ENCODE peak calls at places on chromosomes 2 and 18, in four cellular contexts. One of them, this sample, is unnamed.

GRCh38 chr18:68847219-68847860 is 49.5 kb downstream of the CCDC102B start:
- DNase-seq in hepatocyte: peak; percentile 16
- DNase-seq in brain microvascular endothelial cell: no peak
- DNase-seq in transverse colon: no peak
- DNase-seq in this sample: no peak

GRCh38 chr18:46719388-46719787 is 37.5 kb downstream of the ST8SIA5 start:
- DNase-seq in hepatocyte: no peak
- DNase-seq in brain microvascular endothelial cell: no peak
- DNase-seq in transverse colon: no peak
- DNase-seq in this sample: no peak

GRCh38 chr2:64175419-64176197 is 31.4 kb upstream of the PELI1 start:
- DNase-seq in hepatocyte: no peak
- DNase-seq in brain microvascular endothelial cell: no peak
- DNase-seq in transverse colon: no peak
- DNase-seq in this sample: no peak

GRCh38 chr18:3998698-3999333 is 456.3 kb downstream of the DLGAP1 start:
- DNase-seq in hepatocyte: peak; percentile 60
- DNase-seq in brain microvascular endothelial cell: peak; percentile 34
- DNase-seq in transverse colon: peak; percentile 13
- DNase-seq in this sample: no peak

GRCh38 chr2:158047156-158047611 is 54.5 kb upstream of the UPP2 start:
- DNase-seq in hepatocyte: no peak
- DNase-seq in brain microvascular endothelial cell: no peak
- DNase-seq in transverse colon: no peak
- DNase-seq in this sample: no peak

GRCh38 chr18:75203456-75204261 is 5.3 kb downstream of the PTGR3 start:
- DNase-seq in hepatocyte: peak; percentile 46
- DNase-seq in brain microvascular endothelial cell: no peak
- DNase-seq in transverse colon: no peak
- DNase-seq in this sample: no peak

GRCh38 chr2:226915846-226916360 is 80.0 kb downstream of the RHBDD1 start:
- DNase-seq in hepatocyte: no peak
- DNase-seq in brain microvascular endothelial cell: peak; percentile 16
- DNase-seq in transverse colon: no peak
- DNase-seq in this sample: no peak

GRCh38 chr2:27911458-27912210 is 21.1 kb downstream of the BABAM2 start:
- DNase-seq in hepatocyte: no peak
- DNase-seq in brain microvascular endothelial cell: no peak
- DNase-seq in transverse colon: no peak
- DNase-seq in this sample: no peak

GRCh38 chr2:227183657-227184367 is 19.4 kb downstream of the COL4A3 start:
- DNase-seq in hepatocyte: peak; percentile 23
- DNase-seq in brain microvascular endothelial cell: no peak
- DNase-seq in transverse colon: no peak
- DNase-seq in this sample: no peak

GRCh38 chr2:63721082-63721424 is 120.6 kb upstream of the UGP2 start:
- DNase-seq in hepatocyte: no peak
- DNase-seq in brain microvascular endothelial cell: no peak
- DNase-seq in transverse colon: no peak
- DNase-seq in this sample: no peak

GRCh38 chr2:193581807-193582206 is 1387.1 kb upstream of the TMEFF2 start:
- DNase-seq in hepatocyte: no peak
- DNase-seq in brain microvascular endothelial cell: no peak
- DNase-seq in transverse colon: no peak
- DNase-seq in this sample: no peak

GRCh38 chr2:206482123-206482522 is 38.8 kb downstream of the ADAM23 start:
- DNase-seq in hepatocyte: no peak
- DNase-seq in brain microvascular endothelial cell: no peak
- DNase-seq in transverse colon: no peak
- DNase-seq in this sample: no peak

GRCh38 chr2:1716441-1716840 is 27.9 kb downstream of the PXDN start:
- DNase-seq in hepatocyte: no peak
- DNase-seq in brain microvascular endothelial cell: no peak
- DNase-seq in transverse colon: no peak
- DNase-seq in this sample: no peak

GRCh38 chr2:179770029-179770428 is 91.4 kb downstream of the ZNF385B start:
- DNase-seq in hepatocyte: no peak
- DNase-seq in brain microvascular endothelial cell: no peak
- DNase-seq in transverse colon: no peak
- DNase-seq in this sample: no peak

GRCh38 chr2:83874712-83875430 is 584.2 kb downstream of the SUCLG1 start:
- DNase-seq in hepatocyte: no peak
- DNase-seq in brain microvascular endothelial cell: no peak
- DNase-seq in transverse colon: no peak
- DNase-seq in this sample: no peak

GRCh38 chr2:167708998-167709397 is 538.4 kb downstream of the STK39 start:
- DNase-seq in hepatocyte: no peak
- DNase-seq in brain microvascular endothelial cell: no peak
- DNase-seq in transverse colon: no peak
- DNase-seq in this sample: no peak

GRCh38 chr2:207257291-207258190 is 91.8 kb upstream of the KLF7 start:
- DNase-seq in hepatocyte: no peak
- DNase-seq in brain microvascular endothelial cell: no peak
- DNase-seq in transverse colon: no peak
- DNase-seq in this sample: no peak

GRCh38 chr18:58135170-58135569 is 91.1 kb downstream of the NEDD4L start:
- DNase-seq in hepatocyte: no peak
- DNase-seq in brain microvascular endothelial cell: peak; percentile 54
- DNase-seq in transverse colon: peak; percentile 4
- DNase-seq in this sample: peak; percentile 74

GRCh38 chr2:115560671-115561070 is 1118.2 kb downstream of the DPP10 start:
- DNase-seq in hepatocyte: no peak
- DNase-seq in brain microvascular endothelial cell: no peak
- DNase-seq in transverse colon: no peak
- DNase-seq in this sample: no peak

GRCh38 chr2:12990523-12990922 is 273.8 kb downstream of the TRIB2 start:
- DNase-seq in hepatocyte: no peak
- DNase-seq in brain microvascular endothelial cell: no peak
- DNase-seq in transverse colon: no peak
- DNase-seq in this sample: no peak

GRCh38 chr18:41121116-41121826 is 833.8 kb upstream of the PIK3C3 start:
- DNase-seq in hepatocyte: no peak
- DNase-seq in brain microvascular endothelial cell: peak; percentile 31
- DNase-seq in transverse colon: no peak
- DNase-seq in this sample: peak; percentile 44

GRCh38 chr2:112056626-112056987 is 1.5 kb downstream of the TMEM87B start:
- DNase-seq in hepatocyte: no peak
- DNase-seq in brain microvascular endothelial cell: no peak
- DNase-seq in transverse colon: no peak
- DNase-seq in this sample: no peak

GRCh38 chr2:112053917-112054846 is 887 bp upstream of the TMEM87B start:
- DNase-seq in hepatocyte: peak; percentile 98
- DNase-seq in brain microvascular endothelial cell: peak; percentile 91
- DNase-seq in transverse colon: peak; percentile 99
- DNase-seq in this sample: peak; percentile 63

GRCh38 chr2:112059671-112060070 is 4.6 kb downstream of the TMEM87B start:
- DNase-seq in hepatocyte: no peak
- DNase-seq in brain microvascular endothelial cell: no peak
- DNase-seq in transverse colon: no peak
- DNase-seq in this sample: no peak

GRCh38 chr2:112055110-112055832 is at the start of gene TMEM87B:
- DNase-seq in hepatocyte: peak; percentile 99
- DNase-seq in brain microvascular endothelial cell: peak; percentile 96
- DNase-seq in transverse colon: peak; percentile 99
- DNase-seq in this sample: peak; percentile 80

GRCh38 chr2:112055833-112056625 is 960 bp downstream of the TMEM87B start:
- DNase-seq in hepatocyte: peak; percentile 84
- DNase-seq in brain microvascular endothelial cell: peak; percentile 87
- DNase-seq in transverse colon: peak; percentile 66
- DNase-seq in this sample: peak; percentile 80
- TF ChIP-seq CTCF in hepatocyte: no peak
- TF ChIP-seq CTCF in brain microvascular endothelial cell: no peak
- TF ChIP-seq CTCF in transverse colon: no peak
- TF ChIP-seq CTCF in this sample: no peak

GRCh38 chr2:33292063-33292462 is 184.4 kb upstream of the RASGRP3 start:
- DNase-seq in hepatocyte: no peak
- DNase-seq in brain microvascular endothelial cell: no peak
- DNase-seq in transverse colon: no peak
- DNase-seq in this sample: no peak

GRCh38 chr2:33287611-33288010 is 188.8 kb upstream of the RASGRP3 start:
- DNase-seq in hepatocyte: no peak
- DNase-seq in brain microvascular endothelial cell: no peak
- DNase-seq in transverse colon: no peak
- DNase-seq in this sample: no peak

GRCh38 chr2:33289961-33290360 is 186.5 kb upstream of the RASGRP3 start:
- DNase-seq in hepatocyte: no peak
- DNase-seq in brain microvascular endothelial cell: no peak
- DNase-seq in transverse colon: no peak
- DNase-seq in this sample: no peak

GRCh38 chr2:33292981-33293586 is 183.4 kb upstream of the RASGRP3 start:
- DNase-seq in hepatocyte: no peak
- DNase-seq in brain microvascular endothelial cell: no peak
- DNase-seq in transverse colon: no peak
- DNase-seq in this sample: no peak

DNA sequence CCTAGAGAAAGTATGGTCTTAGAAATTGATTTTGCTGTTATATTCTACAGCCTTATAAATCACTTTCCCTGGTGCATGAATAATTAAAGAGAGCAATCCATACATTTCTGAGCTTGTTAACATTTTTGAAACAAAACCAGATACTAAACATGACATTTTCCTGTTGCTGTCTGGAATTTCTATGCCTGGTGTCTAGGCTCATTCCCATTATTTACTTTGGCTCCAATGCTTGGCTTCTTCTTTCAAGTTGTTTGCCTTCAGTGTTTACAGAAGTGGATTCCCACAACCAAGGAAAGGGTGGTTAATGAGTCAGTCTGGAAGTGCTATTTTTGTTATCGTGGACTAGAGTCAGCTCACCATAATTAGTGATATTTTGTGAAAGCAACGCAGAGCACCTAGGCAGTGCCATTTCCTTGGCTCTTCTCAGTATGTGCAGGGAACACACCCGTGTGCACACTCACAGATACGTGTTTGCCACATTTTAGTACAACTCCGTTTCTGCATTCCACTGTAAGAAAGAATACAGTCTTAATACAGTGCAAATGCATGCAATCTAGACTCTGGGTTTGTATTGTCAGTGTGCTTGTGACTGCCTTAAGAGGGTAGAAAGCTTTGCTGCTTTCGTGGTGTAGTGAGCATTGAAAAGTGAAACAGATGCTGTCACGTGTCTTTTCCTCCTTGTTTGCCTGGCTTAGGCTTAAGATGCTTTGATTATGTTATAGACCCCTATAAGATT is 185.0 kb upstream of the RASGRP3 start:
- DNase-seq in hepatocyte: peak; percentile 24
- DNase-seq in brain microvascular endothelial cell: peak; percentile 78
- DNase-seq in transverse colon: no peak
- DNase-seq in this sample: peak; percentile 89
- H3K4me3 ChIP-seq in hepatocyte: no peak overlapping the region
- H3K4me3 ChIP-seq in brain microvascular endothelial cell: peak overlapping the region; percentile 10
- H3K4me3 ChIP-seq in transverse colon: peak overlapping the region; percentile 14
- H3K4me3 ChIP-seq in this sample: no peak overlapping the region

GRCh38 chr18:78911751-78912283 is 67.8 kb upstream of the SALL3 start:
- DNase-seq in hepatocyte: no peak
- DNase-seq in brain microvascular endothelial cell: no peak
- DNase-seq in transverse colon: no peak
- DNase-seq in this sample: no peak
- TF ChIP-seq CTCF in hepatocyte: no peak
- TF ChIP-seq CTCF in brain microvascular endothelial cell: no peak
- TF ChIP-seq CTCF in transverse colon: no peak
- TF ChIP-seq CTCF in this sample: no peak

GRCh38 chr2:69789129-69789528 is 40.3 kb upstream of the GMCL1 start:
- DNase-seq in hepatocyte: peak; percentile 81
- DNase-seq in brain microvascular endothelial cell: peak; percentile 98
- DNase-seq in transverse colon: no peak
- DNase-seq in this sample: peak; percentile 92
- H3K4me3 ChIP-seq in hepatocyte: no peak overlapping the region
- H3K4me3 ChIP-seq in brain microvascular endothelial cell: no peak overlapping the region
- H3K4me3 ChIP-seq in transverse colon: no peak overlapping the region
- H3K4me3 ChIP-seq in this sample: no peak overlapping the region

DNA sequence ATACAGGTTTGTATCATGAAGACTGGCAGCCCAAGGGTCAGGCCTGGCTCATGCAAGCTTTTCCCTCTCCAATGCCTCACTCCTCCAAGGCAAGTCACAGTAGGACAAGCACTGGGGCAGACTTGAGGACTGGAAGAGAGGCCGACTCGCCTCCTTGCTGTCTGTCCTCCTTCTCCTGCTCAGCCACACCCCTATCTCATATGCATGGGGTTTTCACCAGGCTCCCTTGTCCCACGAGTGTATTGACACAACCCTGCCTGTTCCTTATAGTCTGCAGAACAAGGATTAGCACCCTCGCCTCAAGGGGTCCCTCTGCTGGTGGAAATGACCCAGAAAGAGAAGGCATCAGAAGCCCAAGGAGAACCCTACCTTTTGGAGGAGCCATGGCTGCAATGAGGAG is 223.7 kb downstream of the SOX11 start:
- DNase-seq in hepatocyte: peak; percentile 50
- DNase-seq in brain microvascular endothelial cell: peak; percentile 40
- DNase-seq in transverse colon: no peak
- DNase-seq in this sample: peak; percentile 12
- TF ChIP-seq CTCF in hepatocyte: peak; percentile 37
- TF ChIP-seq CTCF in brain microvascular endothelial cell: peak; percentile 75
- TF ChIP-seq CTCF in transverse colon: no peak
- TF ChIP-seq CTCF in this sample: peak; percentile 63